ENCODE peak calls at places on chromosomes 11 and 22, in six cellular contexts. D is IMR-90, A is breast epithelium, N is HCT116, U is transverse colon, W is adrenal gland. L is an unnamed sample.
A peak's percentile ranks its signal among the peaks of the same experiment; 100 is the strongest.

GRCh38 chr11:86519064-86519911 is 144.6 kb downstream of the CCDC81 start:
- DNase-seq in N (no peak), U (no peak), A (peak; percentile 20), W (no peak), D (peak; percentile 95), L (no peak)

GRCh38 chr22:24128631-24129601 is 52.4 kb upstream of the SUSD2 start:
- DNase-seq in D (no peak), U (no peak), N (no peak), W (peak; percentile 62), A (no peak), L (no peak)

GRCh38 chr11:102724904-102725515 is at the start of gene MMP8:
- DNase-seq in U (no peak), D (peak; percentile 72), N (no peak), W (no peak), A (no peak), L (no peak)

GRCh38 chr11:107018902-107019493 is 722 bp upstream of the GUCY1A2 start:
- DNase-seq in N (no peak), W (peak; percentile 74), D (peak; percentile 61), U (peak; percentile 14), A (no peak), L (peak; percentile 30)

GRCh38 chr11:1082728-1083620 is 8.3 kb downstream of the MUC2 start:
- DNase-seq in D (no peak), N (no peak), A (no peak), W (no peak), U (no peak), L (no peak)

GRCh38 chr22:39680486-39680885 is 109.9 kb downstream of the CACNA1I start:
- DNase-seq in N (no peak), W (no peak), D (no peak), U (no peak), A (no peak), L (no peak)

GRCh38 chr22:47678667-47679287 is 916.3 kb downstream of the TBC1D22A start:
- DNase-seq in U (no peak), A (no peak), W (peak; percentile 7), D (no peak), N (no peak), L (no peak)

GRCh38 chr11:67316882-67317364 is 13.6 kb downstream of the SSH3 start:
- DNase-seq in A (no peak), D (peak; percentile 52), N (peak; percentile 45), U (no peak), W (no peak), L (no peak)

GRCh38 chr11:34356130-34356529 is 1.7 kb downstream of the ABTB2 start:
- DNase-seq in N (no peak), U (no peak), A (no peak), D (no peak), W (no peak), L (no peak)

GRCh38 chr11:34356576-34356917 is 1.3 kb downstream of the ABTB2 start:
- DNase-seq in D (peak; percentile 33), W (peak; percentile 63), U (no peak), A (no peak), N (no peak), L (no peak)

GRCh38 chr11:34357646-34358257 is at the start of gene ABTB2:
- DNase-seq in U (peak; percentile 99), N (peak; percentile 90), W (peak; percentile 99), A (peak; percentile 95), D (peak; percentile 96), L (peak; percentile 100)

GRCh38 chr11:34358258-34358665 is 452 bp upstream of the ABTB2 start:
- DNase-seq in W (peak; percentile 72), U (peak; percentile 67), D (peak; percentile 24), N (peak; percentile 65), A (peak; percentile 60), L (peak; percentile 49)

DNA sequence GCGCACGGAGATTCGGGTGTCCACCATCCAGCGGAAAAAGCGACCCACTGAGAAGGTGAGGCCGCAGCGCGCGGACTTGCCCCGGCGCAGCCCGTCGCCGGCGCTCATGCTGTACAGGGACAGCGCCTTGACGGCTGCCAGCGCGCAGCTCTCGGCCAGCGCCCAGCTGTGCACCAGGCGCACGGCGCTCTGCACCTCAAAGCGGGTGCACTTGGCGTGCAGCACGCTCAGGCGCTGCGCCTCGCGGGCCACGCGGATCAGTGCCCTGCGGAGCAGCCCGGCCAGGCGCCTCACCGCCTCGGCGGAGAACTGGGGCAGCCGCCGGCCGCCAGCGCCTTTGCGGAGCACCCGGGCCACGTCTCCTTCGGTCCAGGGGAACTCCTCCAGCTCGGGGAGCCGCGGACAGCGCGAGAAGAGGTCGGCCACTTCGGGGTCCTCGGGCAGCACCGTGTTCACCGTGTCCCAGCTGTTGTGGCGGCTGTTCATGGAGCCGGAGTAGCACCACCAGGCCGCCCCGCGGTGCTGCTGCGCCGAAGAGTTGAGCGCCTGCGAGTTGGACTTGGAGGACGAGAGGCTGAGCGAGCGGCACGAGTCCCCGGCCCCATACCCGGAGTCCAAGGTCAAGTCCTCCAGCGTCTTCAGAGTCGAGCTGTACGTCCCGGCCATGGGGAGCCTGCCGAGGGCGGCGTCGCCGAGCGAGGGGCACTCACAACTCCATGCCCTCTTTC is 728 bp downstream of the ABTB2 start:
- DNase-seq in W (peak; percentile 75), N (no peak), U (peak; percentile 48), D (peak; percentile 51), A (no peak), L (peak; percentile 92)
- TF ChIP-seq CTCF in W (no peak), N (no peak), U (peak; percentile 8), D (no peak), A (no peak), L (no peak)

GRCh38 chr22:32130464-32130863 is 28.6 kb downstream of the C22orf42 start:
- DNase-seq in D (no peak), W (no peak), A (no peak), U (no peak), N (no peak), L (no peak)

GRCh38 chr22:32123657-32124056 is 35.4 kb downstream of the C22orf42 start:
- DNase-seq in A (no peak), D (no peak), U (no peak), N (no peak), W (no peak), L (no peak)

GRCh38 chr22:32132783-32133182 is 26.3 kb downstream of the C22orf42 start:
- DNase-seq in A (no peak), D (no peak), N (no peak), U (no peak), W (no peak), L (no peak)

GRCh38 chr22:32132126-32132525 is 27.0 kb downstream of the C22orf42 start:
- DNase-seq in U (no peak), D (no peak), A (no peak), W (no peak), N (no peak), L (no peak)

DNA sequence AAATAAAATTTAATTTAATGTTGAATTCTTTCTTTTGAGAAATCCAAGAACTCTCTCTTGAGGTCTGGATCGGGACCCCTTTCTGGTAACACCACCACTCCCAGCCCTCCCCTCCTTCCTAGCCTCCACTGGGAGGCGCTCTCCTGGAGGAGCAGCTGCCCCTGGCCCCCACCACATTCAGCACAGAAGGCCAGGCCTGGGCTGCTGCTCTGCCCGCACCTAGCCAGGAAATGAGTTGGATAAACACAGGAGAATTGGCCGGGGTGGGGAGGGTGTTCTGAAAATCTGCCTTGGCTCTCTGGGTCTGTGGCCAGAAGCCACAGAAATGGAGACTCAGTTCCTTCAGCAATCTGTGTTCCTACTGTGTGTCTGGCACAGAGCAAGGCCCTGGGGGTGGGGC is 31.2 kb downstream of the C22orf42 start:
- DNase-seq in N (no peak), U (no peak), A (no peak), D (no peak), W (no peak), L (no peak)
- H3K4me3 ChIP-seq in N (no peak overlapping the region), U (no peak overlapping the region), A (no peak overlapping the region), D (no peak overlapping the region), W (no peak overlapping the region), L (no peak overlapping the region)

DNA sequence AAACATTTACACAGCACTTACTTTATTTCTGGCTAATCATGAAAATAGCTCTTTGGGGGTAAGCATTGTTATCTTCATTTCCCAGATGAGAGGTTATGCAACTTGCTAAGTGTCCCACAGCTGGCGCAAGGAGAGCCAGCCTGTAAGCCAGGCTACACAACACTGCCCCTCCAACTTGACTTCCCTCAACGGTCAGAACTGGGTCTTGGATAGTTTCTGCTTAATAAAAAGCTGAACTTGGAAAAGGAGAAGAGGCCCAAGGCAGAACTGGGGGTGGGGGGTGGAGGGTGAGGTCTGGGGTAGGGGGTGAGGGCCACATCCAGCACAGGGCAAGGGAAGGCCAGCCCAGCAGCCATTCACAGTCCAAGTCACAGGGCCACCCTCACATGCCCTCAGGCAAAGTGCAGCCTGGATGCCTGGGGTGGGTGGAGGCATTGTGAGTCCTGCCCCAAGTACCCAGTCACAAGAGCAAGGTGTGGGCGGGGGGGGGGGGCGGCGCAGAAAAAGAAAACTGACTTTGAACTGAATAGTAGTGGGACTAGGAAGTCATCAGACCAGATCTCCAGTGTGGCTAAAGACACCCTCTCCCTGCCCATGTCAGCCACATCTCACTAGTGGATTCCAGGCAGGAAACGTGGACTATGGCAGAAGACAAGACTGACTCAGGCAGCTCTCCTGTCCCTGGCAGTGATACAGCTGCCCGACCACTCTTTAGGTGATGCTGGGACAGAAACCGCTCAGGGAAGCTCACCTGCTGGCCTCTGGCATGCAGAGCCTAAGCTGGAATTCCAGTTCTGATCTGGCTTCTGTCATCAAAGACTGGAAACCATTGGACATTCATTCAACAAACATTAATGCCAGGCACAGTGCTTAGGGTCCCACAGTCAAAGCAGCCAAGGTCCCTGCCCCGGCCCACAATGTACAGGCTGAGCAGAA is 52.4 kb downstream of the PACSIN2 start:
- DNase-seq in A (no peak), W (no peak), N (no peak), D (peak; percentile 47), U (peak; percentile 71), L (no peak)
- TF ChIP-seq POLR2A in A (no peak), W (no peak), N (no peak), D (no peak), U (no peak), L (no peak)

GRCh38 chr11:119724956-119725355 is 4.0 kb downstream of the NECTIN1 start:
- DNase-seq in D (no peak), A (no peak), U (no peak), N (no peak), W (no peak), L (no peak)

GRCh38 chr11:119727523-119728081 is 1.4 kb downstream of the NECTIN1 start:
- DNase-seq in D (no peak), A (no peak), N (no peak), W (no peak), U (peak; percentile 72), L (no peak)

GRCh38 chr11:119728226-119728626 is 774 bp downstream of the NECTIN1 start:
- DNase-seq in A (no peak), U (peak; percentile 25), W (no peak), N (no peak), D (no peak), L (no peak)

GRCh38 chr11:119726150-119726553 is 2.8 kb downstream of the NECTIN1 start:
- DNase-seq in D (no peak), N (no peak), W (no peak), U (no peak), A (no peak), L (no peak)

DNA sequence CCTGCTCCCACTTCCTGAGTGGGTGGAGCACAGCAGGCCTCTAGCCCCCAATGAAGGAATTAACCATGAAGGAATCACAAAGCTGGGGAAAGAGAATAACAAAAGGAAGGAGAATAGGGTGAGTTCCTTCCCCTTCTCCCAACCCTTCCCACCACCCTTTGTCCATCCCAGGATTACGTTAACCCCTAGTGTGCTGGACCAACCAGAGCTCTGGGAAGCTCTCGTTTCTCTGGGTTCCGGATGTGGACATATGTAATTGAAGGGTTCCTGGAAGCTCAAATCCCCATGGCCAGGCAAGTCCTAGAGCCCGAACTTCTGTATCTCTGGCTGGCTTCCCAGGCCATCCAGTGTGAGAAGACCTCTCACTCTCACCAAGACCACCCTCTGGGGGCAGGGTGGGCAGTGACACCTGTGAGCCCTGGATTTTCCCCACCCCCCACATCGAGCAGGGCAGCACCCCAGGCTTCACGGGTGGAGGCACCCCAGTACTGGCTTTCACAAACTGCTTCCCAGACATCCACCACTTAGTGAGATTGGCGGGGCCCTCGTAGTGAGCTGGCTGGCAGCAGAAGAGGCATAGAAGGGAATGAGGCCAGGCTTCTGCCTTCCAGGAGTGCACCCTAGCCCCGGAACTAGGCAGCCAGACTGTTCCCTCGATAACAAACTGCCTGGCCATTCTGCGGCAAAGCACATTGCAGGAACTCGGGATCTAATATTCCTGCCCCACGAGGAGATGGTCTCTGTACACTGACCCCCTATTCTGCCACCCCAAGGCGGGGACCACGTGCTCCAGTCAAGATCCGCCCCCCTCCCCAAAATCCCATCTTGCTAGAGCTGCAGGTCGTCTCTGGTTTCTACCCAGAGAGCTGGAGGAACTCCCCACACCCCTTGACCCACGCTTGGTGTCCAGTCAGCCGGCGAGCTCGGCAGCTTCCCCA is 2.1 kb downstream of the NECTIN1 start:
- DNase-seq in W (no peak), N (no peak), D (no peak), A (no peak), U (no peak), L (no peak)
- TF ChIP-seq CTCF in W (no peak), N (no peak), D (no peak), A (no peak), U (no peak), L (no peak)

L was measured in lower leg skin.